ENCODE peak calls at places on chromosomes 16 and 17, in five cellular contexts. P is K562, M is HepG2, A is A549, L is IMR-90. R is an unnamed sample.

GRCh38 chr16:19883296-19883951 is 1.2 kb downstream of the GPRC5B start:
- DNase-seq in M (no peak), A (no peak), L (peak; percentile 25), P (peak; percentile 55), R (no peak)

GRCh38 chr17:75975757-75976174 is 3.2 kb downstream of the ACOX1 start:
- DNase-seq in M (no peak), A (no peak), L (no peak), P (no peak), R (no peak)

GRCh38 chr16:228151-228855 is 946 bp downstream of the LUC7L start:
- DNase-seq in M (peak; percentile 10), P (no peak), A (peak; percentile 25), L (peak; percentile 10), R (no peak)

GRCh38 chr17:67376509-67376891 is 581 bp upstream of the PITPNC1 start:
- DNase-seq in P (no peak), M (no peak), L (peak; percentile 59), A (peak; percentile 19), R (no peak)

GRCh38 chr16:57268804-57269800 is 15.4 kb downstream of the PLLP start:
- DNase-seq in A (no peak), M (peak; percentile 56), P (peak; percentile 82), L (peak; percentile 14), R (no peak)

GRCh38 chr17:29572691-29573557 is 4.4 kb downstream of the TP53I13 start:
- DNase-seq in A (no peak), M (no peak), L (peak; percentile 56), P (peak; percentile 69), R (no peak)

GRCh38 chr17:14776791-14777190 is 475.9 kb downstream of the HS3ST3B1 start:
- DNase-seq in L (peak; percentile 50), M (no peak), P (no peak), A (no peak), R (no peak)

GRCh38 chr16:57624044-57624688 is 4.3 kb upstream of the ADGRG1 start:
- DNase-seq in P (no peak), A (no peak), M (peak; percentile 87), L (peak; percentile 42), R (no peak)

GRCh38 chr17:58756246-58757161 is 850 bp downstream of the PPM1E start:
- DNase-seq in M (no peak), A (no peak), L (no peak), P (peak; percentile 32), R (peak; percentile 51)

GRCh38 chr17:51873302-51873701 is 285.2 kb downstream of the CA10 start:
- DNase-seq in L (no peak), M (no peak), P (no peak), A (no peak), R (no peak)

GRCh38 chr17:65558683-65559311 is 2.7 kb downstream of the AXIN2 start:
- DNase-seq in L (no peak), M (no peak), P (no peak), A (no peak), R (no peak)

GRCh38 chr17:82227629-82228277 is 1.1 kb upstream of the SLC16A3 start:
- DNase-seq in M (no peak), L (no peak), P (no peak), A (no peak), R (no peak)

GRCh38 chr16:88552166-88552565 is 18.0 kb upstream of the ZC3H18 start:
- DNase-seq in A (no peak), P (peak; percentile 26), L (no peak), M (no peak), R (no peak)
- TF ChIP-seq BHLHE40 in A (no peak), P (no peak), L (no peak), M (no peak), R (no peak)

DNA sequence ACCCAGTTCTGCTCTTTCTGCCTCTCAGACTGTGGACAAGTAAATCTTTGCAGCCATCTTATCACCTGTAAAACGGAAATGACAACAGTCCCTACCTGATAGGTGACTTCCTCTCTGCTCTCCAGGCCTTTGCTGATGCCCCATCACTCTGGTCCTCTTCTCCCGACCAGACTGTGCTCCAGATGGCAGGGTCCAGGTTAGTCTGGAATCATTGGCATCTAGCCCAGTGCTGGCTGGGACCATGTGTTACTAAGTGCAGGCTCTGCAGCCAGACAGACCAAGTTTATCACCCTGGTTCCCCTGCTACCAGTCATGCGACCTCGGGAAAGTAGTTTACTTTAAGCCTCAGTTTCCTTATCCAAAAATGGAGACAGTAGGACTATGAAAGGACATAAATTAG is 1.8 kb upstream of the NUBP1 start:
- DNase-seq in A (no peak), M (no peak), L (peak; percentile 36), P (no peak), R (no peak)
- TF ChIP-seq BHLHE40 in A (no peak), M (no peak), L (no peak), P (no peak), R (no peak)

GRCh38 chr17:6639651-6640535 is 618 bp downstream of the KIAA0753 start:
- DNase-seq in M (no peak), L (peak; percentile 38), P (peak; percentile 9), A (no peak), R (peak; percentile 40)
- TF ChIP-seq BHLHE40 in M (no peak), L (no peak), P (no peak), A (no peak), R (no peak)

GRCh38 chr16:11300560-11300892 is 19.4 kb upstream of the PRM1 start:
- DNase-seq in L (no peak), A (no peak), M (no peak), P (no peak), R (no peak)

GRCh38 chr16:11301645-11302513 is 20.7 kb upstream of the PRM1 start:
- DNase-seq in L (no peak), P (no peak), M (no peak), A (no peak), R (no peak)

GRCh38 chr16:11306381-11306780 is 25.3 kb upstream of the PRM1 start:
- DNase-seq in P (no peak), M (no peak), A (no peak), L (no peak), R (no peak)

GRCh38 chr16:11302977-11303376 is 21.8 kb upstream of the PRM1 start:
- DNase-seq in M (no peak), L (no peak), P (no peak), A (no peak), R (no peak)

DNA sequence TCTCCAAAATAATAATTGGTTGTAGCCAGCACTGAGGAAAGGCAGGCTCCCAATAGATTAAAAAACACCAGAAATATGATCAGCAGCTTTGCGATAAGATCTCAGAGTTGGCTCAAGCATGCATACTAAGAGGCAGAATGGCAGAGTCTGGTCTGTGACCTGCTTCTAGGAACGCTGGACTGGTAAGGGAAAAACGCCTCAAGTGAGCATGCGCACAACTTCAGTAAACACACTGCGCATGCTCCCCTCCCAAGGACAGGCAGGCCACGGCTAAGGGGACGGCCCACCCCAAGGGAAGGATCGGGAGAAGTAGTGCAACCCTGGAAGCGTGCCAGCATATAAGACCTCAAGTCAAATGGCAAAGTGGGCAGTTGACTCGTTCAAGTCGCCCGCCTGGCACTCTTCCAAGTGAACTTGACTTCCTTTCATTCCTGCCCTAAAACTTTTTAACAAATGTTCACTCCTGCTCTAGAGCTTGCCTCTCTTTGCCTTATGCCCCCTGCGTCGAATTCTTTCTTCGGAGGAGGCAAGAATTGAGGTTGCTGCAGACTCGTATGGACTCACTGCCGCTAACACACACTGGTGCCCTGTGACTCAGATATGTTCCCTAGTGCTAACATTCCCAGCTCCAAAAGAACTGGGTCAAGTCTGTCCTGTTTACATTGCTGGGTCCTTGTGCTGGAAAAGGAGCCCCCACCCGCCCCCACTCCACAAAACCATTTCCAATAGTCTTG is 22.4 kb upstream of the PRM1 start:
- DNase-seq in A (no peak), M (no peak), L (no peak), P (peak; percentile 23), R (no peak)
- TF ChIP-seq BHLHE40 in A (no peak), M (no peak), L (no peak), P (no peak), R (no peak)

DNA sequence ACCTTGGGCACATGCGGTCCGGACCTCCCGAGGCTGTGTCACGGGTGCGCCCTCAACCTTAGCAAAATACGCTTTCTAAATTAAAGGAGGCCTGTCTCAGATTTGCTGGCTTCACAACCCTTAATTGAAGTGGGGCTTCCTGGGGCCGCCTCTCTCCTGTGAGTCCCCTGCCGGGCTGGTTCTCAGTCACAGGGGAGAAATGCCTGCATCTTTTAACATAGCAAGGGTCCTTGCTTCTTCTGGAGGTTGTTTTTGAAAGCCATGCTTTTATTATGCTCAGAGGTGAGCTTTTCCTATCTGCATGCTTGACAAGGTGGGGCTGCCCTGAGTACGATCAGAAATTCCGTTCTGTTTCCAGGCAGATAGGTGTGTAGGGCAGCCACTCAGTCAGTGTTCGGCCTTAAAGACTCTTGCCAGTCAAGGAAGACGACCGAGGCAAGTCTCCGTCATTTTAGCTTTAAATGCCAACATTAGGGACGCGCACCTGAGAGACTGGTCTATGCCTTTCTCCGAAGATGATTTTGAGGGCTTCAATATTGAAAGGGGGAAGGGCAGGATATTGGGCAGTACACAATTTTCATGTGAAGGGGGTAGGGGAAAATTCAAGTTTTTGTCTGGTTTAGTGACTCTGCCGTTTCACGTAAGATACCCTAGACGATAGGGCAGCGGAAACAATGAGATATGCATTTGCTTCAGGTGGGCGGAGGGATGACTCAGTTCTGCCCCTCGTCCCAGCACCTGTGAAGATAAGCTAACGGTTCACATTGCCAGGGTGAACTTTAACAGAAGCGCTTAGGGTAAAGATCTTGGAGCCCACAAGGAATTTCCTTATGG is 5.5 kb upstream of the SLC7A5 start:
- DNase-seq in L (no peak), M (no peak), A (no peak), P (peak; percentile 29), R (no peak)
- TF ChIP-seq BHLHE40 in L (no peak), M (no peak), A (no peak), P (no peak), R (no peak)

DNA sequence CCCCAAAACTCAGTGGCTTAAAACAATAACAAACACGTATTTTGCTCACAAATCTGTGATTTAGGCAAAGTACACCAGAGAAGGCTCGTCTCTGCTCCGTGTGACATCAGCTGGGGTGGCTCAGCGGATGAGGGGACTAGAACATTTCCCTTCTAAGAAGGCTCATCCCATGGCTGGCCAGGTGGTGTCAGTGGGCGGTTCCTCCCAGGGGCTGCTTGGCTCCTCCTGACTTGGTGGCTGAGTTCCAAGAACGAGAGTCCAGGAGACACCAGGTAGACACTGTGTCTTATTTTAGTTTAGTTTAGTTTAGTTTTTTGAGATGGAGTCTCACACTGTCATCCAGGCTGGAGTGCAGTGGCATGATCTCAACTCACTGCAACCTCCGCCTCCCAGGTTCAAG is 5.6 kb upstream of the CHMP6 start:
- DNase-seq in A (no peak), L (no peak), P (no peak), M (no peak), R (no peak)
- TF ChIP-seq BHLHE40 in A (no peak), L (no peak), P (no peak), M (no peak), R (no peak)

DNA sequence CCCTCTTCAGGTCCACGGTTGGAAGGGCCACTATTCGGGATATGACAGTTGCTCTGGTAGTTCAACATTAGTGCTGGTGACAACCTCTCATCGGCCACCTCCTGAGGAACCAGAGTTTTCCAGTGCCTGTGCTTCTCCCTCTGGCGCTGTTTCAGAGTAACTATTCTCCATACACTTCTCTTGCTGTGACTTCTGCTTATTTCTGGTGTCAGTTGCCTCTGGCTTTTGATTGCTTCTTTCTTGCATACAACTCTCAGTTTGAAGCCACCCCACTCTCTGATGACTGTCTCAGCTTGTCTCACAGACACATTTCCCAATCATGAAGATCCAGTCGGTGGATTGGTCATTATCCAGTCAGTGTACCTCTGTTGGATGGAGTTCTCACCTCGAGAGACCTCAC is 3.4 kb upstream of the TM4SF5 start:
- DNase-seq in L (no peak), A (no peak), P (no peak), M (no peak), R (no peak)
- TF ChIP-seq BHLHE40 in L (no peak), A (no peak), P (no peak), M (no peak), R (no peak)

R was measured in HEK293T.